ENCODE peak calls at places on chromosomes 3 and 15, in four cellular contexts. One of them, this sample, is unnamed. For H3K4me1, the result is how much of the 10 kb centered on the place peaks cover.

GRCh38 chr3:145899229-145899628 is 261.8 kb downstream of the PLOD2 start:
- DNase-seq in A549: no peak
- DNase-seq in SK-N-SH: no peak
- DNase-seq in CD8-positive, alpha-beta memory T cell: no peak
- DNase-seq in this sample: no peak

GRCh38 chr3:115958531-115958930 is 335.2 kb downstream of the GAP43 start:
- DNase-seq in A549: no peak
- DNase-seq in SK-N-SH: no peak
- DNase-seq in CD8-positive, alpha-beta memory T cell: no peak
- DNase-seq in this sample: no peak

GRCh38 chr3:54863366-54863765 is 64.5 kb downstream of the LRTM1 start:
- DNase-seq in A549: no peak
- DNase-seq in SK-N-SH: no peak
- DNase-seq in CD8-positive, alpha-beta memory T cell: no peak
- DNase-seq in this sample: no peak

GRCh38 chr15:76973362-76973743 is 21.6 kb upstream of the PSTPIP1 start:
- DNase-seq in A549: no peak
- DNase-seq in SK-N-SH: peak
- DNase-seq in CD8-positive, alpha-beta memory T cell: peak
- DNase-seq in this sample: peak

GRCh38 chr15:32856753-32857152 is 138.9 kb downstream of the GREM1 start:
- DNase-seq in A549: no peak
- DNase-seq in SK-N-SH: no peak
- DNase-seq in CD8-positive, alpha-beta memory T cell: no peak
- DNase-seq in this sample: no peak

GRCh38 chr3:143170676-143171075 is 51.1 kb downstream of the CHST2 start:
- DNase-seq in A549: no peak
- DNase-seq in SK-N-SH: no peak
- DNase-seq in CD8-positive, alpha-beta memory T cell: no peak
- DNase-seq in this sample: no peak

GRCh38 chr3:94234177-94234788 is 171.4 kb downstream of the NSUN3 start:
- DNase-seq in A549: peak
- DNase-seq in SK-N-SH: peak
- DNase-seq in CD8-positive, alpha-beta memory T cell: no peak
- DNase-seq in this sample: no peak

GRCh38 chr15:62752687-62753517 is 289.6 kb upstream of the TPM1 start:
- DNase-seq in A549: no peak
- DNase-seq in SK-N-SH: no peak
- DNase-seq in CD8-positive, alpha-beta memory T cell: no peak
- DNase-seq in this sample: no peak

GRCh38 chr15:58988011-58988785 is 735 bp downstream of the RNF111 start:
- DNase-seq in A549: peak
- DNase-seq in SK-N-SH: peak
- DNase-seq in CD8-positive, alpha-beta memory T cell: peak
- DNase-seq in this sample: peak

GRCh38 chr15:101178414-101178813 is 73.4 kb downstream of the CHSY1 start:
- DNase-seq in A549: no peak
- DNase-seq in SK-N-SH: no peak
- DNase-seq in CD8-positive, alpha-beta memory T cell: no peak
- DNase-seq in this sample: no peak

GRCh38 chr3:194043516-194043915 is 92.4 kb upstream of the HES1 start:
- DNase-seq in A549: no peak
- DNase-seq in SK-N-SH: no peak
- DNase-seq in CD8-positive, alpha-beta memory T cell: no peak
- DNase-seq in this sample: no peak

GRCh38 chr15:65377976-65378366 is at the start of gene IGDCC3:
- DNase-seq in A549: no peak
- DNase-seq in SK-N-SH: peak
- DNase-seq in CD8-positive, alpha-beta memory T cell: no peak
- DNase-seq in this sample: no peak

GRCh38 chr15:31235298-31236183 is 91.1 kb upstream of the KLF13 start:
- DNase-seq in A549: no peak
- DNase-seq in SK-N-SH: peak
- DNase-seq in CD8-positive, alpha-beta memory T cell: no peak
- DNase-seq in this sample: no peak

GRCh38 chr3:151085227-151085888 is at the start of gene MED12L:
- DNase-seq in A549: peak
- DNase-seq in SK-N-SH: peak
- DNase-seq in CD8-positive, alpha-beta memory T cell: peak
- DNase-seq in this sample: no peak

GRCh38 chr3:186021673-186022362 is 84.0 kb upstream of the TRA2B start:
- DNase-seq in A549: no peak
- DNase-seq in SK-N-SH: peak
- DNase-seq in CD8-positive, alpha-beta memory T cell: no peak
- DNase-seq in this sample: no peak

GRCh38 chr3:149919509-149919908 is 51.2 kb downstream of the PFN2 start:
- DNase-seq in A549: no peak
- DNase-seq in SK-N-SH: no peak
- DNase-seq in CD8-positive, alpha-beta memory T cell: no peak
- DNase-seq in this sample: no peak

GRCh38 chr3:122299222-122299621 is 25.8 kb upstream of the CSTA start:
- DNase-seq in A549: no peak
- DNase-seq in SK-N-SH: no peak
- DNase-seq in CD8-positive, alpha-beta memory T cell: no peak
- DNase-seq in this sample: no peak

GRCh38 chr15:85627245-85627935 is 167.3 kb downstream of the KLHL25 start:
- DNase-seq in A549: no peak
- DNase-seq in SK-N-SH: no peak
- DNase-seq in CD8-positive, alpha-beta memory T cell: no peak
- DNase-seq in this sample: no peak

GRCh38 chr3:100536093-100536492 is 43.7 kb downstream of the TMEM45A start:
- DNase-seq in A549: no peak
- DNase-seq in SK-N-SH: no peak
- DNase-seq in CD8-positive, alpha-beta memory T cell: no peak
- DNase-seq in this sample: no peak

DNA sequence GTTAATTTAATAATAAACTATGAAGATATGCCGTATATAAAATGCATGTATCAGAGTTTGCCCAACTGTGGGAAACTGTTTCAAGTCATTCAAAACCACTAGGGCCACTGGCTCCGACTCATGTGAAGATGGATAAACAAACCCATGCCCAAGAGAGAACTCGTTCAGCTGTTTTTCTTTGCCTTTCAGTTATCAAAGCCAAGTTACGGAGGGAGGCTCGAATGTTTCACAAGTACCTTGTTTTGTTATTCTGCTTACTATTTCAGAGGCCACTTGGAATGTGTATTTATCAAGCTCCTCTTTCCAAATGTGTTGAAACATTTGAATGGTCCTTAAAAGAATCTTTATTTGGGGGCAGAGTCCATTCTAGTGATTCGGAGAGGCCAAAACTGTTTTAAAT is 82.1 kb downstream of the DUT start:
- DNase-seq in A549: no peak
- DNase-seq in SK-N-SH: no peak
- DNase-seq in CD8-positive, alpha-beta memory T cell: no peak
- DNase-seq in this sample: no peak
- H3K4me1 ChIP-seq in A549: under half
- H3K4me1 ChIP-seq in SK-N-SH: under half
- H3K4me1 ChIP-seq in CD8-positive, alpha-beta memory T cell: under half
- H3K4me1 ChIP-seq in this sample: under half

GRCh38 chr3:66326340-66326739 is 105.5 kb downstream of the SLC25A26 start:
- DNase-seq in A549: no peak
- DNase-seq in SK-N-SH: no peak
- DNase-seq in CD8-positive, alpha-beta memory T cell: no peak
- DNase-seq in this sample: no peak
- H3K4me1 ChIP-seq in A549: under half
- H3K4me1 ChIP-seq in SK-N-SH: under half
- H3K4me1 ChIP-seq in CD8-positive, alpha-beta memory T cell: under half
- H3K4me1 ChIP-seq in this sample: under half

GRCh38 chr15:70956196-70956595 is 63.6 kb downstream of the LRRC49 start:
- DNase-seq in A549: no peak
- DNase-seq in SK-N-SH: no peak
- DNase-seq in CD8-positive, alpha-beta memory T cell: no peak
- DNase-seq in this sample: no peak

GRCh38 chr15:70954176-70954575 is 61.5 kb downstream of the LRRC49 start:
- DNase-seq in A549: no peak
- DNase-seq in SK-N-SH: no peak
- DNase-seq in CD8-positive, alpha-beta memory T cell: no peak
- DNase-seq in this sample: no peak

GRCh38 chr15:70955151-70955550 is 62.5 kb downstream of the LRRC49 start:
- DNase-seq in A549: no peak
- DNase-seq in SK-N-SH: no peak
- DNase-seq in CD8-positive, alpha-beta memory T cell: no peak
- DNase-seq in this sample: no peak

GRCh38 chr15:70956596-70956995 is 64.0 kb downstream of the LRRC49 start:
- DNase-seq in A549: no peak
- DNase-seq in SK-N-SH: no peak
- DNase-seq in CD8-positive, alpha-beta memory T cell: no peak
- DNase-seq in this sample: no peak

GRCh38 chr15:70954733-70955132 is 62.1 kb downstream of the LRRC49 start:
- DNase-seq in A549: no peak
- DNase-seq in SK-N-SH: no peak
- DNase-seq in CD8-positive, alpha-beta memory T cell: no peak
- DNase-seq in this sample: no peak
- H3K4me1 ChIP-seq in A549: under half
- H3K4me1 ChIP-seq in SK-N-SH: under half
- H3K4me1 ChIP-seq in CD8-positive, alpha-beta memory T cell: under half
- H3K4me1 ChIP-seq in this sample: under half

DNA sequence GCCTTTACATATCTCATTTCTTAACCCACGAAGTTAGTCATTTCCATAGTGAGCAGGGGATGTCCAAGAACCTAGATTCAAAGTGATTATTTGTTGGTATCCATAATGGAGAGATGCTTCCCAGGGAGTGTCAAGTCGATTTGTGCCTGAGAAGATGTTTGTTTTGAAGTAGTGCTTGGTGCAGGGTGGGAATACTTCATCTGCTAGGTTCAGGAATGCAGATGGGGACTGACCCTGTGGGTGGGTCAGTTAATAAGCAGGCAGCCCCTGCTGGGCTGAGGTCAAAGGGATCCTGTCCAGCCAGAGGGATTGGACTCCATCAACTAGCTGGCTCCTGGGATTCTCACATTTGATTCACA is 44.1 kb upstream of the VILL start:
- DNase-seq in A549: no peak
- DNase-seq in SK-N-SH: no peak
- DNase-seq in CD8-positive, alpha-beta memory T cell: no peak
- DNase-seq in this sample: no peak
- H3K4me1 ChIP-seq in A549: under half
- H3K4me1 ChIP-seq in SK-N-SH: under half
- H3K4me1 ChIP-seq in CD8-positive, alpha-beta memory T cell: under half
- H3K4me1 ChIP-seq in this sample: under half

DNA sequence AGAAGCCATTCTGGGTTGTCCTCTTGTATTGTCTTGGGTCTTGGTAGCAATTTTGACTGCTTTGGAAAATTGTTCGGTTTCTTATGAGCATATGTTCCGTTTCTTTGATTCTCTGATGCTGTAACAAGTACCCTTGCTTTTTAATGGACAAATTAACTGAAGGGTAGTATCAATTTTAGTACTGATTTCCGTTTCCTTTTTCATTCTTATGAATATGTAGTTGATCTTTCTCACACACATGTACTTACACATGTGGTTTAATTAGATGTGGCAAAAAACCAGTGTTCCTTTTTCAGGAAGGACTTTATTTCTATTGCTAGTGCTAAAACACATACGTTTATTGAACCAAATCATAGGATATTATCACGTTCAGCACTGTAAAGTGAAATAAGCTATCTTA is 119.1 kb downstream of the TCF12 start:
- DNase-seq in A549: no peak
- DNase-seq in SK-N-SH: no peak
- DNase-seq in CD8-positive, alpha-beta memory T cell: no peak
- DNase-seq in this sample: no peak
- H3K4me1 ChIP-seq in A549: under half
- H3K4me1 ChIP-seq in SK-N-SH: under half
- H3K4me1 ChIP-seq in CD8-positive, alpha-beta memory T cell: under half
- H3K4me1 ChIP-seq in this sample: under half

GRCh38 chr15:70320077-70320830 is 222.5 kb upstream of the TLE3 start:
- DNase-seq in A549: no peak
- DNase-seq in SK-N-SH: no peak
- DNase-seq in CD8-positive, alpha-beta memory T cell: no peak
- DNase-seq in this sample: no peak
- H3K4me1 ChIP-seq in A549: under half
- H3K4me1 ChIP-seq in SK-N-SH: half or more
- H3K4me1 ChIP-seq in CD8-positive, alpha-beta memory T cell: under half
- H3K4me1 ChIP-seq in this sample: under half

DNA sequence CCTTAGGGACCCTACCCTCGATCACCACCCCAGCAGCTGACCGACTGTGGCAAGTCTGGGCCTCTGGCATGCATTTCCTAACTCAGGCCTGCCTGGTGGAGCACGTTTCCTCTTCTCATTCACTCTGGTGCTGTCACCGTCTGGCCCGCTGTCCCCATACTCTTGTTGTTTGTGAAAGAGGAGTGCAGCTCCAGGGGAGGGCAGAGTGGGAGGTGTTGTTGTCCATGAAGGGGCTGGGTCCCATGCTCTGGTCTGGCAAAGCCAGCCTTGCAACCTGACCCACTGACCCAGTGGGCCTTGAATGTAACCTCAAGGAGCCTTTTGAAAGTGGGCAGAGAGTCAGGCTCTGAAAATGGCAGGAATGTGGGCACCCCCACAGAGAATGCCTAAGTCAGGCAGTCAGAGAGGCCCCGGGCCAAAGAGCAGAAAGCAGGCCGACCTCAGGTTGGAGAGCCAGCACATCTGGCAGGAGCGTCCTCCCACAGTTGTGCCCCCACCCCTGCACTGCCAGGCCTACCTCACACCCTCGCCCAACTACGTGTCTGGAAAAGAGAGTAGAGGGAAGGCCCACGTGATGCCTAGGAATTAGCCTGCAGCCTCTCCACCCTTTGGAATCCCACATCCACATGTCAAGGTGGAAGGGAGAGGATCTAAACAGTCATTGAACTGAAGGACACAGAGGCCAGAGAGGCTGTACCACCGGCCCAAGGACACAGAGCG is 10.9 kb downstream of the SEMA7A start:
- DNase-seq in A549: no peak
- DNase-seq in SK-N-SH: no peak
- DNase-seq in CD8-positive, alpha-beta memory T cell: no peak
- DNase-seq in this sample: no peak
- H3K4me1 ChIP-seq in A549: under half
- H3K4me1 ChIP-seq in SK-N-SH: under half
- H3K4me1 ChIP-seq in CD8-positive, alpha-beta memory T cell: under half
- H3K4me1 ChIP-seq in this sample: under half